ENCODE peak calls at places on chromosomes 6 and 20, in five cellular contexts. One of them, this sample, is unnamed.

GRCh38 chr6:72810571-72811280 is 188.9 kb downstream of the KCNQ5 start:
- DNase-seq in iPS-NIHi11: no peak
- DNase-seq in progenitor cell of endocrine pancreas: no peak
- DNase-seq in Ammon's horn: no peak
- DNase-seq in AML-193: no peak
- DNase-seq in this sample: no peak

GRCh38 chr6:121835662-121836061 is 400.2 kb downstream of the GJA1 start:
- DNase-seq in Ammon's horn: no peak
- DNase-seq in AML-193: no peak
- DNase-seq in progenitor cell of endocrine pancreas: no peak
- DNase-seq in iPS-NIHi11: no peak
- DNase-seq in this sample: no peak

GRCh38 chr6:122692807-122693580 is 82.8 kb downstream of the PKIB start:
- DNase-seq in AML-193: no peak
- DNase-seq in Ammon's horn: no peak
- DNase-seq in iPS-NIHi11: no peak
- DNase-seq in progenitor cell of endocrine pancreas: no peak
- DNase-seq in this sample: no peak

GRCh38 chr6:153435787-153436186 is 304.7 kb upstream of the RGS17 start:
- DNase-seq in AML-193: no peak
- DNase-seq in Ammon's horn: no peak
- DNase-seq in iPS-NIHi11: no peak
- DNase-seq in progenitor cell of endocrine pancreas: no peak
- DNase-seq in this sample: no peak

GRCh38 chr6:18047406-18047805 is 60.0 kb upstream of the KIF13A start:
- DNase-seq in progenitor cell of endocrine pancreas: no peak
- DNase-seq in AML-193: no peak
- DNase-seq in Ammon's horn: no peak
- DNase-seq in iPS-NIHi11: no peak
- DNase-seq in this sample: no peak

GRCh38 chr6:27541212-27541931 is 68.5 kb upstream of the ZNF184 start:
- DNase-seq in progenitor cell of endocrine pancreas: no peak
- DNase-seq in iPS-NIHi11: no peak
- DNase-seq in Ammon's horn: no peak
- DNase-seq in AML-193: no peak
- DNase-seq in this sample: no peak

GRCh38 chr6:20038805-20039204 is 173.5 kb downstream of the MBOAT1 start:
- DNase-seq in progenitor cell of endocrine pancreas: no peak
- DNase-seq in AML-193: no peak
- DNase-seq in Ammon's horn: peak; percentile 64
- DNase-seq in iPS-NIHi11: no peak
- DNase-seq in this sample: no peak

GRCh38 chr6:56250266-56250665 is 2.9 kb upstream of the COL21A1 start:
- DNase-seq in AML-193: no peak
- DNase-seq in iPS-NIHi11: no peak
- DNase-seq in progenitor cell of endocrine pancreas: no peak
- DNase-seq in Ammon's horn: no peak
- DNase-seq in this sample: no peak

GRCh38 chr6:43276180-43277082 is 21.6 kb upstream of the SLC22A7 start:
- DNase-seq in Ammon's horn: no peak
- DNase-seq in progenitor cell of endocrine pancreas: no peak
- DNase-seq in iPS-NIHi11: no peak
- DNase-seq in AML-193: no peak
- DNase-seq in this sample: no peak

GRCh38 chr6:83511901-83512681 is at the start of gene PRSS35:
- DNase-seq in AML-193: no peak
- DNase-seq in Ammon's horn: peak; percentile 52
- DNase-seq in iPS-NIHi11: peak; percentile 81
- DNase-seq in progenitor cell of endocrine pancreas: peak; percentile 56
- DNase-seq in this sample: peak; percentile 4

GRCh38 chr6:158222066-158222465 is 53.9 kb downstream of the GTF2H5 start:
- DNase-seq in progenitor cell of endocrine pancreas: no peak
- DNase-seq in AML-193: no peak
- DNase-seq in iPS-NIHi11: no peak
- DNase-seq in Ammon's horn: no peak
- DNase-seq in this sample: no peak

GRCh38 chr6:159061805-159062563 is 17.2 kb upstream of the TAGAP start:
- DNase-seq in Ammon's horn: no peak
- DNase-seq in iPS-NIHi11: no peak
- DNase-seq in progenitor cell of endocrine pancreas: no peak
- DNase-seq in AML-193: peak; percentile 76
- DNase-seq in this sample: no peak

GRCh38 chr6:31305674-31306219 is 33.9 kb upstream of the HLA-C start:
- DNase-seq in progenitor cell of endocrine pancreas: no peak
- DNase-seq in Ammon's horn: no peak
- DNase-seq in iPS-NIHi11: no peak
- DNase-seq in AML-193: no peak
- DNase-seq in this sample: no peak

GRCh38 chr6:93779086-93779858 is 359.9 kb upstream of the EPHA7 start:
- DNase-seq in progenitor cell of endocrine pancreas: no peak
- DNase-seq in Ammon's horn: peak; percentile 68
- DNase-seq in AML-193: no peak
- DNase-seq in iPS-NIHi11: no peak
- DNase-seq in this sample: peak; percentile 13

GRCh38 chr6:118509009-118509617 is 39.0 kb upstream of the PLN start:
- DNase-seq in AML-193: peak; percentile 34
- DNase-seq in iPS-NIHi11: no peak
- DNase-seq in Ammon's horn: peak; percentile 64
- DNase-seq in progenitor cell of endocrine pancreas: no peak
- DNase-seq in this sample: no peak

GRCh38 chr6:22362361-22362760 is 65.5 kb upstream of the PRL start:
- DNase-seq in iPS-NIHi11: no peak
- DNase-seq in AML-193: no peak
- DNase-seq in Ammon's horn: no peak
- DNase-seq in progenitor cell of endocrine pancreas: no peak
- DNase-seq in this sample: no peak

GRCh38 chr6:139905404-139906052 is 531.1 kb upstream of the CITED2 start:
- DNase-seq in AML-193: no peak
- DNase-seq in Ammon's horn: no peak
- DNase-seq in progenitor cell of endocrine pancreas: no peak
- DNase-seq in iPS-NIHi11: no peak
- DNase-seq in this sample: no peak

GRCh38 chr6:45423111-45423900 is 45.6 kb upstream of the SUPT3H start:
- DNase-seq in iPS-NIHi11: peak; percentile 38
- DNase-seq in progenitor cell of endocrine pancreas: peak; percentile 21
- DNase-seq in AML-193: no peak
- DNase-seq in Ammon's horn: peak; percentile 15
- DNase-seq in this sample: no peak

GRCh38 chr6:37019065-37019450 is 13.6 kb downstream of the FGD2 start:
- DNase-seq in iPS-NIHi11: no peak
- DNase-seq in progenitor cell of endocrine pancreas: no peak
- DNase-seq in AML-193: no peak
- DNase-seq in Ammon's horn: no peak
- DNase-seq in this sample: no peak

GRCh38 chr20:36102809-36103596 is 51.5 kb upstream of the EPB41L1 start:
- DNase-seq in Ammon's horn: no peak
- DNase-seq in progenitor cell of endocrine pancreas: no peak
- DNase-seq in iPS-NIHi11: no peak
- DNase-seq in AML-193: no peak
- DNase-seq in this sample: no peak

GRCh38 chr6:14621518-14621917 is 503.9 kb downstream of the CD83 start:
- DNase-seq in progenitor cell of endocrine pancreas: no peak
- DNase-seq in iPS-NIHi11: no peak
- DNase-seq in Ammon's horn: no peak
- DNase-seq in AML-193: no peak
- DNase-seq in this sample: no peak

GRCh38 chr6:147216915-147217314 is 12.7 kb downstream of the STXBP5 start:
- DNase-seq in Ammon's horn: no peak
- DNase-seq in iPS-NIHi11: no peak
- DNase-seq in AML-193: no peak
- DNase-seq in progenitor cell of endocrine pancreas: no peak
- DNase-seq in this sample: no peak

GRCh38 chr6:35473075-35473848 is 5.1 kb downstream of the RPL10A start:
- DNase-seq in Ammon's horn: no peak
- DNase-seq in progenitor cell of endocrine pancreas: no peak
- DNase-seq in iPS-NIHi11: no peak
- DNase-seq in AML-193: no peak
- DNase-seq in this sample: no peak

GRCh38 chr6:19333936-19334335 is 503.2 kb upstream of the ID4 start:
- DNase-seq in AML-193: no peak
- DNase-seq in Ammon's horn: no peak
- DNase-seq in iPS-NIHi11: no peak
- DNase-seq in progenitor cell of endocrine pancreas: no peak
- DNase-seq in this sample: no peak

GRCh38 chr6:17519120-17519519 is 81.0 kb upstream of the FAM8A1 start:
- DNase-seq in AML-193: no peak
- DNase-seq in Ammon's horn: no peak
- DNase-seq in iPS-NIHi11: no peak
- DNase-seq in progenitor cell of endocrine pancreas: no peak
- DNase-seq in this sample: no peak

GRCh38 chr6:129084406-129084805 is 201.5 kb downstream of the LAMA2 start:
- DNase-seq in AML-193: no peak
- DNase-seq in iPS-NIHi11: no peak
- DNase-seq in Ammon's horn: no peak
- DNase-seq in progenitor cell of endocrine pancreas: no peak
- DNase-seq in this sample: no peak

GRCh38 chr6:118551673-118552063 is 3.6 kb downstream of the PLN start:
- DNase-seq in AML-193: no peak
- DNase-seq in iPS-NIHi11: no peak
- DNase-seq in progenitor cell of endocrine pancreas: no peak
- DNase-seq in Ammon's horn: no peak
- DNase-seq in this sample: no peak

GRCh38 chr6:41732601-41733348 is 2.6 kb downstream of the TFEB start:
- DNase-seq in progenitor cell of endocrine pancreas: no peak
- DNase-seq in AML-193: no peak
- DNase-seq in iPS-NIHi11: no peak
- DNase-seq in Ammon's horn: peak; percentile 81
- DNase-seq in this sample: no peak

GRCh38 chr6:33620158-33620583 is 951 bp upstream of the ITPR3 start:
- DNase-seq in progenitor cell of endocrine pancreas: no peak
- DNase-seq in iPS-NIHi11: peak; percentile 48
- DNase-seq in Ammon's horn: no peak
- DNase-seq in AML-193: peak; percentile 18
- DNase-seq in this sample: no peak

GRCh38 chr20:371755-372542 is 8.6 kb upstream of the TRIB3 start:
- DNase-seq in Ammon's horn: no peak
- DNase-seq in iPS-NIHi11: peak; percentile 38
- DNase-seq in progenitor cell of endocrine pancreas: no peak
- DNase-seq in AML-193: peak; percentile 93
- DNase-seq in this sample: no peak

GRCh38 chr6:140052757-140053729 is 678.6 kb upstream of the CITED2 start:
- DNase-seq in progenitor cell of endocrine pancreas: no peak
- DNase-seq in Ammon's horn: no peak
- DNase-seq in iPS-NIHi11: peak; percentile 32
- DNase-seq in AML-193: peak; percentile 42
- DNase-seq in this sample: no peak

GRCh38 chr20:2756056-2756611 is 44.3 kb downstream of the CPXM1 start:
- DNase-seq in iPS-NIHi11: peak; percentile 81
- DNase-seq in Ammon's horn: no peak
- DNase-seq in AML-193: no peak
- DNase-seq in progenitor cell of endocrine pancreas: no peak
- DNase-seq in this sample: no peak

GRCh38 chr6:15063253-15063853 is 182.5 kb upstream of the JARID2 start:
- DNase-seq in AML-193: peak; percentile 90
- DNase-seq in Ammon's horn: peak; percentile 33
- DNase-seq in progenitor cell of endocrine pancreas: no peak
- DNase-seq in iPS-NIHi11: no peak
- DNase-seq in this sample: no peak

GRCh38 chr6:40722553-40723258 is 135.5 kb upstream of the LRFN2 start:
- DNase-seq in AML-193: no peak
- DNase-seq in iPS-NIHi11: no peak
- DNase-seq in progenitor cell of endocrine pancreas: no peak
- DNase-seq in Ammon's horn: no peak
- DNase-seq in this sample: no peak

GRCh38 chr20:48467622-48468021 is 360.2 kb downstream of the PREX1 start:
- DNase-seq in progenitor cell of endocrine pancreas: no peak
- DNase-seq in AML-193: no peak
- DNase-seq in Ammon's horn: no peak
- DNase-seq in iPS-NIHi11: peak; percentile 68
- DNase-seq in this sample: no peak

GRCh38 chr6:44489912-44490604 is 102.6 kb downstream of the CDC5L start:
- DNase-seq in AML-193: no peak
- DNase-seq in iPS-NIHi11: no peak
- DNase-seq in Ammon's horn: peak; percentile 34
- DNase-seq in progenitor cell of endocrine pancreas: no peak
- DNase-seq in this sample: no peak

GRCh38 chr20:54416770-54417169 is 58.6 kb upstream of the DOK5 start:
- DNase-seq in AML-193: no peak
- DNase-seq in Ammon's horn: no peak
- DNase-seq in iPS-NIHi11: no peak
- DNase-seq in progenitor cell of endocrine pancreas: no peak
- DNase-seq in this sample: no peak

GRCh38 chr6:157218371-157219198 is 104.7 kb downstream of the TMEM242 start:
- DNase-seq in AML-193: no peak
- DNase-seq in Ammon's horn: no peak
- DNase-seq in iPS-NIHi11: no peak
- DNase-seq in progenitor cell of endocrine pancreas: no peak
- DNase-seq in this sample: no peak

This sample was measured in hypothalamus.